ENCODE peak calls at places on chromosomes 5 and 9, in six cellular contexts. P is neuronal stem cell, V is mesenchymal stem cell, L is mesendoderm, W is H1, M is trophoblast cell. G is an unnamed sample.

GRCh38 chr5:139812323-139812722 is 16.7 kb downstream of the PSD2 start:
- DNase-seq in P (no peak), V (no peak), L (no peak), W (no peak), M (no peak), G (no peak)

GRCh38 chr9:135329571-135330306 is 149.8 kb upstream of the PPP1R26 start:
- DNase-seq in P (no peak), V (no peak), L (peak; percentile 39), W (peak; percentile 64), M (no peak), G (no peak)

GRCh38 chr5:120803282-120803681 is 339.2 kb downstream of the PRR16 start:
- DNase-seq in P (no peak), V (peak; percentile 30), L (peak; percentile 11), W (no peak), M (no peak), G (peak; percentile 54)

GRCh38 chr9:84125046-84125445 is 144.4 kb downstream of the RMI1 start:
- DNase-seq in P (no peak), V (no peak), L (peak; percentile 30), W (no peak), M (peak; percentile 8), G (no peak)

GRCh38 chr9:90894956-90895687 is 93.5 kb downstream of the SYK start:
- DNase-seq in P (no peak), V (peak; percentile 23), L (peak; percentile 33), W (no peak), M (peak; percentile 68), G (no peak)

GRCh38 chr9:127912296-127912695 is 4.5 kb downstream of the ST6GALNAC4 start:
- DNase-seq in P (no peak), V (no peak), L (no peak), W (no peak), M (no peak), G (no peak)

GRCh38 chr5:134552301-134552700 is 26.8 kb downstream of the JADE2 start:
- DNase-seq in P (no peak), V (peak; percentile 83), L (no peak), W (no peak), M (peak; percentile 30), G (peak; percentile 99)

GRCh38 chr5:81850932-81851331 is 100.0 kb upstream of the SSBP2 start:
- DNase-seq in P (no peak), V (peak; percentile 33), L (no peak), W (no peak), M (no peak), G (no peak)

GRCh38 chr5:124806026-124806856 is 59.8 kb upstream of the ZNF608 start:
- DNase-seq in P (peak; percentile 58), V (peak; percentile 79), L (peak; percentile 63), W (peak; percentile 51), M (no peak), G (peak; percentile 81)

GRCh38 chr5:91224459-91224858 is 158.7 kb downstream of the ARRDC3 start:
- DNase-seq in P (no peak), V (no peak), L (no peak), W (no peak), M (no peak), G (peak; percentile 22)

GRCh38 chr5:140038373-140038957 is 4.6 kb downstream of the NRG2 start:
- DNase-seq in P (peak; percentile 73), V (peak; percentile 56), L (peak; percentile 93), W (no peak), M (no peak), G (peak; percentile 50)

GRCh38 chr5:35138232-35138631 is 90.5 kb upstream of the AGXT2 start:
- DNase-seq in P (no peak), V (peak; percentile 58), L (no peak), W (no peak), M (no peak), G (peak; percentile 57)

GRCh38 chr9:1008256-1008655 is 31.8 kb downstream of the DMRT3 start:
- DNase-seq in P (no peak), V (peak; percentile 30), L (no peak), W (no peak), M (no peak), G (peak; percentile 5)

GRCh38 chr9:15373881-15374280 is 48.8 kb upstream of the SNAPC3 start:
- DNase-seq in P (no peak), V (peak; percentile 49), L (no peak), W (no peak), M (no peak), G (peak; percentile 18)

GRCh38 chr9:74847478-74848149 is 40.1 kb downstream of the TRPM6 start:
- DNase-seq in P (no peak), V (no peak), L (no peak), W (no peak), M (no peak), G (no peak)

GRCh38 chr5:132058646-132059042 is 1.8 kb upstream of the IL3 start:
- DNase-seq in P (no peak), V (no peak), L (no peak), W (peak; percentile 30), M (no peak), G (no peak)
- H3K4ac ChIP-seq in P (no peak overlapping the region), V (no peak overlapping the region), L (no peak overlapping the region), W (no peak overlapping the region), M (no peak overlapping the region), G (no peak overlapping the region)

GRCh38 chr5:66810747-66811355 is 214.7 kb downstream of the MAST4 start:
- DNase-seq in P (no peak), V (no peak), L (peak; percentile 24), W (no peak), M (no peak), G (no peak)
- H3K4me3 ChIP-seq in P (no peak overlapping the region), V (no peak overlapping the region), L (no peak overlapping the region), W (no peak overlapping the region), M (no peak overlapping the region), G (no peak overlapping the region)

GRCh38 chr5:2750758-2751464 is 566 bp downstream of the IRX2 start:
- DNase-seq in P (no peak), V (no peak), L (peak; percentile 62), W (peak; percentile 61), M (peak; percentile 55), G (no peak)
- H3K4ac ChIP-seq in P (no peak overlapping the region), V (no peak overlapping the region), L (peak overlapping the region; percentile 21), W (peak overlapping the region; percentile 69), M (peak overlapping the region; percentile 83), G (no peak overlapping the region)

GRCh38 chr5:73303139-73304079 is 130.4 kb downstream of the TMEM174 start:
- DNase-seq in P (peak; percentile 31), V (no peak), L (peak; percentile 80), W (peak; percentile 85), M (no peak), G (no peak)
- H3K4me3 ChIP-seq in P (no peak overlapping the region), V (no peak overlapping the region), L (peak overlapping the region; percentile 60), W (peak overlapping the region; percentile 61), M (peak overlapping the region; percentile 40), G (no peak overlapping the region)

GRCh38 chr5:76204191-76204590 is 121.0 kb downstream of the SV2C start:
- DNase-seq in P (no peak), V (no peak), L (no peak), W (no peak), M (no peak), G (no peak)
- H3K4ac ChIP-seq in P (no peak overlapping the region), V (no peak overlapping the region), L (no peak overlapping the region), W (no peak overlapping the region), M (no peak overlapping the region), G (no peak overlapping the region)

GRCh38 chr5:42756630-42757601 is at the start of gene CCDC152:
- DNase-seq in P (peak; percentile 27), V (peak; percentile 7), L (peak; percentile 72), W (peak; percentile 70), M (no peak), G (peak; percentile 3)
- H3K4me3 ChIP-seq in P (peak within 1 kb of the TSS; percentile 75), V (peak within 1 kb of the TSS; percentile 78), L (peak within 1 kb of the TSS; percentile 53), W (peak within 1 kb of the TSS; percentile 43), M (peak within 1 kb of the TSS; percentile 37), G (peak within 1 kb of the TSS; percentile 33)

GRCh38 chr9:6078382-6079105 is 63.1 kb upstream of the RANBP6 start:
- DNase-seq in P (no peak), V (no peak), L (peak; percentile 74), W (no peak), M (no peak), G (no peak)
- H3K4ac ChIP-seq in P (no peak overlapping the region), V (no peak overlapping the region), L (no peak overlapping the region), W (no peak overlapping the region), M (peak overlapping the region; percentile 47), G (no peak overlapping the region)

GRCh38 chr5:176630681-176631222 is 277 bp downstream of the EIF4E1B start:
- DNase-seq in P (no peak), V (no peak), L (no peak), W (no peak), M (no peak), G (no peak)

GRCh38 chr5:176632777-176633176 is 2.3 kb downstream of the EIF4E1B start:
- DNase-seq in P (no peak), V (no peak), L (no peak), W (no peak), M (no peak), G (no peak)

GRCh38 chr5:176629853-176630680 is at the start of the genes EIF4E1B and SNCB:
- DNase-seq in P (peak; percentile 60), V (peak; percentile 58), L (peak; percentile 70), W (peak; percentile 84), M (no peak), G (no peak)

GRCh38 chr5:176629317-176629852 is 949 bp downstream of the SNCB start:
- DNase-seq in P (no peak), V (no peak), L (no peak), W (peak; percentile 60), M (no peak), G (no peak)

DNA sequence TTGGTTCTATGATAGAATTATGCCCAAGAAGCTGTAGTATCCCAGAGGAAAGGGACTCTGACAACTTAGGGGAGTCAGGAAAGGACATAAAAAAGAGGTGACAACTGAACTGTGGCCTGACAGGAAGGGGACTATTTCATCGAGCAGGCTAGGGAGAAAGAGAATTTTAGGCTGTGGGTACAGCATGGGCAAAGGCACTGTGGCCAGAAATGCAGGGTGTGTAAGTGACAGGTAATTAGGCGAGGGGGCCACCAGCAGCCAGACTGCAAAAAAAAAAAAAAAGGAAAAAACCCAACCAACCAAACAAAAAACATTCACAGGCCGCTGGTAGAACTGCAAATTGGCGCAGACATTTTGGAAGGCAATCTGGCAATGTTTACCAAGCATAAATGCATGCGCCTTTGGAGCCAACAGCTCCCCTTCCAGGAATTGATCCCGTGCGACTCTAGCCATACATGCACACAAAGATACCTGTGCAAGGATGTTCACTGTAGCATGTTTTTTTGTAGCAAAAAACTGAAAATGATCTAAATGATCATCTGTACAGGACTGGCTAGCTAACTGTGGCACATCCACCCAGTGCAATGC is 1.0 kb downstream of the EIF4E1B start:
- DNase-seq in P (no peak), V (no peak), L (no peak), W (no peak), M (no peak), G (no peak)
- H3K4me3 ChIP-seq in P (no peak overlapping the region), V (no peak overlapping the region), L (no peak overlapping the region), W (peak overlapping the region; percentile 87), M (no peak overlapping the region), G (no peak overlapping the region)

GRCh38 chr5:129460121-129460950 is at the start of gene ADAMTS19:
- DNase-seq in P (peak; percentile 17), V (peak; percentile 78), L (peak; percentile 86), W (peak; percentile 68), M (peak; percentile 40), G (peak; percentile 21)
- H3K4ac ChIP-seq in P (no peak within 1 kb of the TSS), V (peak within 1 kb of the TSS; percentile 75), L (peak within 1 kb of the TSS; percentile 26), W (peak within 1 kb of the TSS; percentile 96), M (peak within 1 kb of the TSS; percentile 31), G (no peak within 1 kb of the TSS)

DNA sequence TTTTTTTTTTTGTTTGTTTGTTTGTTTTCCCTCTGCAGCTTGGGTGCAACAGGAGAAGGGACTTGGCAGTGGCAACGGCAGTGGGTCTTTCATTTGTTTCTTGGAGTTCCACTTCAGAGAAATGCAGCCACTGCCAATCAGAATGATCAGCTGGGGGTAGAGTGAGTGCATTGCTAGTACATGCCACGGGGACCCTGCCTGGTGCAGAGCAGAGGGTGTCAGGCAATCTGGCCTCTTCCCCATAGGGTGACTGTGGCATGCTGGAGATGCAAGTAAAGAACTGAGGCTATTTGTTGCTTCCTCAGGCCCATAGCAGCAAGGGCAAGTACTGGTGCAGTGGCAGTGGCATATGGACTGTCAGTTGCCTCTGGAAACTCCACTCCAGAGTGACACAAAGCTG is 1073.6 kb upstream of the EDIL3 start:
- DNase-seq in P (no peak), V (no peak), L (no peak), W (no peak), M (no peak), G (no peak)
- H3K4me3 ChIP-seq in P (no peak overlapping the region), V (no peak overlapping the region), L (no peak overlapping the region), W (no peak overlapping the region), M (no peak overlapping the region), G (no peak overlapping the region)

G was measured in IMR-90.